ENCODE peak calls at places on chromosomes 7 and 10, in five cellular contexts. U, J, C, T and R are unnamed samples.

GRCh38 chr10:131174211-131174565 is 137.3 kb downstream of the TCERG1L start:
- DNase-seq in U (no peak), J (no peak), C (peak; percentile 42), T (no peak), R (no peak)

GRCh38 chr10:99834410-99834809 is 52.0 kb downstream of the ABCC2 start:
- DNase-seq in U (peak; percentile 93), J (no peak), C (no peak), T (no peak), R (no peak)

GRCh38 chr7:95545007-95545615 is 51.2 kb downstream of the PDK4 start:
- DNase-seq in U (peak; percentile 32), J (no peak), C (peak; percentile 61), T (no peak), R (no peak)

GRCh38 chr10:23157239-23157661 is 34.9 kb upstream of the PTF1A start:
- DNase-seq in U (no peak), J (no peak), C (no peak), T (peak; percentile 12), R (peak; percentile 39)

GRCh38 chr7:122885583-122886356 is 490 bp downstream of the CADPS2 start:
- DNase-seq in U (no peak), J (no peak), C (peak; percentile 84), T (no peak), R (peak; percentile 43)

GRCh38 chr7:94875221-94875620 is 32.2 kb upstream of the PPP1R9A start:
- DNase-seq in U (no peak), J (no peak), C (no peak), T (no peak), R (no peak)

GRCh38 chr10:43901302-43901701 is 252.6 kb upstream of the ZNF32 start:
- DNase-seq in U (no peak), J (no peak), C (no peak), T (no peak), R (no peak)

GRCh38 chr7:98287486-98287959 is 6.0 kb downstream of the BRI3 start:
- DNase-seq in U (peak; percentile 70), J (no peak), C (peak; percentile 90), T (no peak), R (no peak)

GRCh38 chr10:86255405-86256251 is 111.0 kb downstream of the GRID1 start:
- DNase-seq in U (no peak), J (no peak), C (peak; percentile 32), T (no peak), R (no peak)
- TF ChIP-seq CTCF in U (no peak), J (no peak), C (no peak), T (no peak), R (no peak)

GRCh38 chr7:151133266-151133985 is 34.1 kb downstream of the GBX1 start:
- DNase-seq in U (no peak), J (no peak), C (no peak), T (no peak), R (no peak)

GRCh38 chr7:151131284-151131621 is 36.2 kb downstream of the GBX1 start:
- DNase-seq in U (no peak), J (no peak), C (no peak), T (no peak), R (no peak)

GRCh38 chr7:151132461-151133205 is 34.9 kb downstream of the GBX1 start:
- DNase-seq in U (no peak), J (no peak), C (no peak), T (no peak), R (peak; percentile 32)

GRCh38 chr7:151130741-151131157 is 36.7 kb downstream of the GBX1 start:
- DNase-seq in U (no peak), J (no peak), C (no peak), T (no peak), R (no peak)

GRCh38 chr7:151131622-151132293 is 35.7 kb downstream of the GBX1 start:
- DNase-seq in U (no peak), J (no peak), C (no peak), T (no peak), R (peak; percentile 21)
- TF ChIP-seq CTCF in U (no peak), J (no peak), C (no peak), T (no peak), R (no peak)

GRCh38 chr7:44232900-44233715 is 32.3 kb downstream of the YKT6 start:
- DNase-seq in U (no peak), J (no peak), C (no peak), T (no peak), R (no peak)

GRCh38 chr7:44228571-44229350 is 28.0 kb downstream of the YKT6 start:
- DNase-seq in U (no peak), J (no peak), C (no peak), T (no peak), R (no peak)

GRCh38 chr7:44229546-44230105 is 28.8 kb downstream of the YKT6 start:
- DNase-seq in U (no peak), J (no peak), C (no peak), T (no peak), R (no peak)

GRCh38 chr7:44232396-44232795 is 31.6 kb downstream of the YKT6 start:
- DNase-seq in U (no peak), J (no peak), C (no peak), T (no peak), R (no peak)

DNA sequence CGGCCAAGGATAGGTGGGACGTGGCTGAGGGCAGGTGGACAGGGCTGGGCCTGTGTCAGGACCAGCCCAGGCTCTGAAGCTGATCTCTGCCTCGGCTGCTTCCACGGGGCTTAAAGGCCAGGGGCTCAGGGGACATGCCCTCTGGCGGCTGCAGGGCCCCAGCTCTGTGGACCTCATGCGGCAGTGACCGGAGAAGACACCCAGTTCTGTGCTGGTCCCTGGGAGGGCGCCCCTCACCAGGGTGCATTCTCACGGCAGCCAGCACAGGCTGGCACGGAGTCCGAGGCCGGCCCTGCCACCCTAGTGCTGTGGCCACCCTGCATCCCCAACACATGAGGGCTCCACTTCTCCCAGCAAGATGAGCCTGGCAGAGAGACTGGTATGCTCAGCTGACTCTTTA is 30.3 kb downstream of the YKT6 start:
- DNase-seq in U (no peak), J (no peak), C (no peak), T (no peak), R (no peak)
- TF ChIP-seq CTCF in U (peak; percentile 4), J (no peak), C (no peak), T (no peak), R (no peak)

GRCh38 chr10:71301371-71301916 is 17.6 kb upstream of the SLC29A3 start:
- DNase-seq in U (no peak), J (no peak), C (no peak), T (no peak), R (no peak)

GRCh38 chr10:71300555-71301370 is 18.3 kb upstream of the SLC29A3 start:
- DNase-seq in U (peak; percentile 37), J (no peak), C (no peak), T (no peak), R (no peak)

GRCh38 chr10:71302451-71302850 is 16.6 kb upstream of the SLC29A3 start:
- DNase-seq in U (no peak), J (no peak), C (no peak), T (no peak), R (no peak)

GRCh38 chr10:71302874-71303568 is 16.0 kb upstream of the SLC29A3 start:
- DNase-seq in U (no peak), J (no peak), C (no peak), T (no peak), R (peak; percentile 63)

GRCh38 chr10:71303569-71303907 is 15.5 kb upstream of the SLC29A3 start:
- DNase-seq in U (no peak), J (no peak), C (no peak), T (no peak), R (no peak)
- TF ChIP-seq CTCF in U (no peak), J (no peak), C (no peak), T (no peak), R (no peak)

DNA sequence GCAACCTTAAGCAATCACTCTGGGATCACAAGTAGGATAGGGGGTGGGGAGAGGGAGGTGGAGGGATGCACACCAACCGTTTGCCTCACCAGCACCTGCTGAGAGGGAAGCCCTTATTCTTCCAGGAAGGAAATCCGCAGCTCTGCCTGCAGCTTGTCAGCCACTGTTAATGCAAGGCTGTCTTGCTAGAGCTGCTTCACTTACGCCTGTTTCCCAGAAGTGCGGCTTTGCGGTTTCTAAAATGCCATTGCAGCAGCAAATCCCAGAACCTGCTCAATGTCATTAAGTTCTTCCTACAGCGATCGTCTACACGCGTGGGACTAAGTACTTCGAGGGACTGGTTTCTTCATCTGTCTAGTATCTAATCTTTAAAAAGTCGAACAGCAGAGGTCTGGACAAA is 191.1 kb downstream of the ZMYND11 start:
- DNase-seq in U (no peak), J (no peak), C (no peak), T (no peak), R (no peak)
- TF ChIP-seq CTCF in U (no peak), J (no peak), C (no peak), T (no peak), R (no peak)